ENCODE peak calls at places on chromosomes 11 and 22, in eight cellular contexts. One of them, this sample, is unnamed.

GRCh38 chr11:123475478-123475877 is 45.4 kb downstream of the GRAMD1B start:
- DNase-seq in kidney: no peak
- DNase-seq in CD8-positive, alpha-beta T cell: no peak
- DNase-seq in pancreas: no peak
- DNase-seq in vagina: no peak
- DNase-seq in neural progenitor cell: peak; percentile 69
- DNase-seq in SK-N-SH: peak; percentile 26
- DNase-seq in body of pancreas: no peak
- DNase-seq in this sample: no peak

GRCh38 chr11:127470485-127470884 is 469.9 kb upstream of the KIRREL3 start:
- DNase-seq in CD8-positive, alpha-beta T cell: no peak
- DNase-seq in SK-N-SH: peak; percentile 17
- DNase-seq in neural progenitor cell: peak; percentile 33
- DNase-seq in kidney: no peak
- DNase-seq in pancreas: no peak
- DNase-seq in vagina: no peak
- DNase-seq in body of pancreas: peak; percentile 23
- DNase-seq in this sample: no peak

GRCh38 chr11:69599502-69599901 is 41.5 kb upstream of the CCND1 start:
- DNase-seq in pancreas: no peak
- DNase-seq in neural progenitor cell: peak; percentile 58
- DNase-seq in kidney: no peak
- DNase-seq in vagina: no peak
- DNase-seq in body of pancreas: no peak
- DNase-seq in CD8-positive, alpha-beta T cell: no peak
- DNase-seq in SK-N-SH: no peak
- DNase-seq in this sample: no peak

GRCh38 chr22:47020157-47020556 is 257.7 kb downstream of the TBC1D22A start:
- DNase-seq in CD8-positive, alpha-beta T cell: no peak
- DNase-seq in SK-N-SH: no peak
- DNase-seq in vagina: no peak
- DNase-seq in neural progenitor cell: no peak
- DNase-seq in kidney: no peak
- DNase-seq in body of pancreas: no peak
- DNase-seq in pancreas: no peak
- DNase-seq in this sample: no peak

GRCh38 chr11:128731041-128731663 is 37.3 kb downstream of the FLI1 start:
- DNase-seq in pancreas: no peak
- DNase-seq in neural progenitor cell: no peak
- DNase-seq in vagina: no peak
- DNase-seq in kidney: no peak
- DNase-seq in body of pancreas: no peak
- DNase-seq in SK-N-SH: no peak
- DNase-seq in CD8-positive, alpha-beta T cell: no peak
- DNase-seq in this sample: no peak

GRCh38 chr11:7890417-7891179 is 40.5 kb downstream of the OR10A6 start:
- DNase-seq in kidney: no peak
- DNase-seq in CD8-positive, alpha-beta T cell: no peak
- DNase-seq in body of pancreas: no peak
- DNase-seq in neural progenitor cell: peak; percentile 11
- DNase-seq in vagina: no peak
- DNase-seq in SK-N-SH: no peak
- DNase-seq in pancreas: no peak
- DNase-seq in this sample: no peak

GRCh38 chr11:86803641-86804040 is 3.3 kb downstream of the PRSS23 start:
- DNase-seq in CD8-positive, alpha-beta T cell: no peak
- DNase-seq in body of pancreas: no peak
- DNase-seq in pancreas: no peak
- DNase-seq in kidney: no peak
- DNase-seq in SK-N-SH: no peak
- DNase-seq in neural progenitor cell: no peak
- DNase-seq in vagina: no peak
- DNase-seq in this sample: no peak

GRCh38 chr22:27220349-27220748 is 563.0 kb downstream of the MIAT start:
- DNase-seq in kidney: no peak
- DNase-seq in CD8-positive, alpha-beta T cell: no peak
- DNase-seq in neural progenitor cell: no peak
- DNase-seq in SK-N-SH: no peak
- DNase-seq in vagina: no peak
- DNase-seq in body of pancreas: no peak
- DNase-seq in pancreas: no peak
- DNase-seq in this sample: no peak

GRCh38 chr11:122523841-122524531 is 131.5 kb upstream of the UBASH3B start:
- DNase-seq in SK-N-SH: peak; percentile 43
- DNase-seq in vagina: no peak
- DNase-seq in neural progenitor cell: peak; percentile 22
- DNase-seq in pancreas: no peak
- DNase-seq in kidney: peak; percentile 75
- DNase-seq in CD8-positive, alpha-beta T cell: no peak
- DNase-seq in body of pancreas: no peak
- DNase-seq in this sample: no peak

GRCh38 chr22:36369922-36370781 is 17.6 kb downstream of the MYH9 start:
- DNase-seq in pancreas: no peak
- DNase-seq in vagina: no peak
- DNase-seq in kidney: no peak
- DNase-seq in neural progenitor cell: peak; percentile 70
- DNase-seq in CD8-positive, alpha-beta T cell: no peak
- DNase-seq in body of pancreas: peak; percentile 81
- DNase-seq in SK-N-SH: no peak
- DNase-seq in this sample: peak; percentile 68
- H3K27ac ChIP-seq in pancreas: peak overlapping the region; percentile 75
- H3K27ac ChIP-seq in vagina: peak overlapping the region; percentile 93
- H3K27ac ChIP-seq in kidney: peak overlapping the region; percentile 88
- H3K27ac ChIP-seq in neural progenitor cell: peak overlapping the region; percentile 87
- H3K27ac ChIP-seq in CD8-positive, alpha-beta T cell: peak overlapping the region; percentile 55
- H3K27ac ChIP-seq in body of pancreas: peak overlapping the region; percentile 88
- H3K27ac ChIP-seq in SK-N-SH: peak overlapping the region; percentile 84
- H3K27ac ChIP-seq in this sample: peak overlapping the region; percentile 95

DNA sequence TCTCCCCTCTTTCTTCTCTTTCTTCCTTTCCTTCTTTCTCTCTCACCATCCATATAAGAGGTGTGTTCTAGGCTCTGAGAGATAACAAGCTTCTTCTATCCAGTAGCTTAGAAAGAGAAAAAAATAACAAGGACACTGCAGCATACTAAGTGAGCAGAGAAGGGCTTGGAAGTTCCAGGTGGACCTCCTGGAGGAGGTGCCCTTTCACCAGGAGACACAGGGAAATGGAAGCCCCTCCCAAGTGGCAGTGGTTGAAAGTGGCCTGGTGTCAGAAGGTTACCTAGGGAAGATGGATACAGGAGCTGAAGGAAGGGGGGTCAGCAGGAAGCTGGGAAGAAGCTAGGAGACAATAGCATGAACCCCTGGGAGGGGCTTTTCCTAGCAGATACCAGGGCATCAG is 5.5 kb downstream of the DCHS1 start:
- DNase-seq in SK-N-SH: no peak
- DNase-seq in neural progenitor cell: no peak
- DNase-seq in vagina: no peak
- DNase-seq in CD8-positive, alpha-beta T cell: no peak
- DNase-seq in pancreas: no peak
- DNase-seq in body of pancreas: no peak
- DNase-seq in kidney: no peak
- DNase-seq in this sample: no peak
- H3K4me1 ChIP-seq in SK-N-SH: peaks cover 62% of the 10 kb centered on the region
- H3K4me1 ChIP-seq in neural progenitor cell: peaks cover 10% of the 10 kb centered on the region
- H3K4me1 ChIP-seq in vagina: peaks cover 40% of the 10 kb centered on the region
- H3K4me1 ChIP-seq in CD8-positive, alpha-beta T cell: peaks cover 78% of the 10 kb centered on the region
- H3K4me1 ChIP-seq in pancreas: no peaks in the 10 kb centered on the region
- H3K4me1 ChIP-seq in body of pancreas: peaks cover 11% of the 10 kb centered on the region
- H3K4me1 ChIP-seq in kidney: peaks cover 18% of the 10 kb centered on the region
- H3K4me1 ChIP-seq in this sample: peaks cover 27% of the 10 kb centered on the region

GRCh38 chr22:24002272-24002671 is 3.0 kb downstream of the GSTT4 start:
- DNase-seq in body of pancreas: no peak
- DNase-seq in vagina: no peak
- DNase-seq in SK-N-SH: no peak
- DNase-seq in neural progenitor cell: no peak
- DNase-seq in CD8-positive, alpha-beta T cell: no peak
- DNase-seq in kidney: no peak
- DNase-seq in pancreas: no peak
- DNase-seq in this sample: no peak

GRCh38 chr22:24005201-24005600 is at the start of gene GSTT4:
- DNase-seq in vagina: no peak
- DNase-seq in neural progenitor cell: no peak
- DNase-seq in body of pancreas: peak; percentile 47
- DNase-seq in CD8-positive, alpha-beta T cell: no peak
- DNase-seq in kidney: no peak
- DNase-seq in SK-N-SH: no peak
- DNase-seq in pancreas: peak; percentile 70
- DNase-seq in this sample: peak; percentile 87

GRCh38 chr22:24003887-24004286 is 1.4 kb downstream of the GSTT4 start:
- DNase-seq in CD8-positive, alpha-beta T cell: no peak
- DNase-seq in neural progenitor cell: no peak
- DNase-seq in body of pancreas: no peak
- DNase-seq in SK-N-SH: no peak
- DNase-seq in kidney: no peak
- DNase-seq in pancreas: no peak
- DNase-seq in vagina: no peak
- DNase-seq in this sample: no peak

GRCh38 chr22:24002849-24003248 is 2.4 kb downstream of the GSTT4 start:
- DNase-seq in body of pancreas: no peak
- DNase-seq in kidney: no peak
- DNase-seq in neural progenitor cell: no peak
- DNase-seq in vagina: no peak
- DNase-seq in pancreas: no peak
- DNase-seq in SK-N-SH: no peak
- DNase-seq in CD8-positive, alpha-beta T cell: no peak
- DNase-seq in this sample: no peak

DNA sequence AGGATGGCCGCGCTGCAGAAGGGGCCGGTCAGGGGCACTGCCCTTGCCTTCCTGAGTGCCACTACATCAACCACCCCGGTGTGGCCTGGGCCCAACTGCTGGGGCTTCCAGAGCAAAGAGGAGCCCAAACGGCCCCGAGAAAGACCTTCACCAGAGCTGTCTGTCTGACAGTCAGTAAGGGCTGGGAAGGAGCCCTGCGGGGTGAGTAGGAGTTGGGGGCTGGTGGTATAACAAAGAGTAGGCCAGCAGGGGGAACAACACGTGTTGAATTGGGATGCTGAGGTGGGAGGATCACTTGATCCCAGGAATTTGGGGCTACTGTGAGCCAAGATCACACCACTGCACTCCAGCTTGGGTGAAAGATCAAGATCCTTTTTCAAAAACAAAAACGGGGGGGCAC is 3.9 kb downstream of the GSTT4 start:
- DNase-seq in CD8-positive, alpha-beta T cell: no peak
- DNase-seq in SK-N-SH: peak; percentile 20
- DNase-seq in pancreas: no peak
- DNase-seq in neural progenitor cell: peak; percentile 53
- DNase-seq in kidney: no peak
- DNase-seq in vagina: no peak
- DNase-seq in body of pancreas: no peak
- DNase-seq in this sample: no peak
- TF ChIP-seq CTCF in CD8-positive, alpha-beta T cell: no peak
- TF ChIP-seq CTCF in SK-N-SH: no peak
- TF ChIP-seq CTCF in pancreas: no peak
- TF ChIP-seq CTCF in neural progenitor cell: peak; percentile 11
- TF ChIP-seq CTCF in kidney: no peak
- TF ChIP-seq CTCF in vagina: no peak
- TF ChIP-seq CTCF in body of pancreas: no peak
- TF ChIP-seq CTCF in this sample: no peak

GRCh38 chr11:62716206-62716605 is 8.7 kb downstream of the GNG3 start:
- DNase-seq in pancreas: no peak
- DNase-seq in kidney: no peak
- DNase-seq in body of pancreas: no peak
- DNase-seq in CD8-positive, alpha-beta T cell: no peak
- DNase-seq in SK-N-SH: no peak
- DNase-seq in neural progenitor cell: no peak
- DNase-seq in vagina: no peak
- DNase-seq in this sample: no peak
- H3K27ac ChIP-seq in pancreas: peak overlapping the region; percentile 23
- H3K27ac ChIP-seq in kidney: no peak overlapping the region
- H3K27ac ChIP-seq in body of pancreas: peak overlapping the region; percentile 30
- H3K27ac ChIP-seq in CD8-positive, alpha-beta T cell: no peak overlapping the region
- H3K27ac ChIP-seq in SK-N-SH: no peak overlapping the region
- H3K27ac ChIP-seq in neural progenitor cell: peak overlapping the region; percentile 53
- H3K27ac ChIP-seq in vagina: no peak overlapping the region
- H3K27ac ChIP-seq in this sample: no peak overlapping the region

DNA sequence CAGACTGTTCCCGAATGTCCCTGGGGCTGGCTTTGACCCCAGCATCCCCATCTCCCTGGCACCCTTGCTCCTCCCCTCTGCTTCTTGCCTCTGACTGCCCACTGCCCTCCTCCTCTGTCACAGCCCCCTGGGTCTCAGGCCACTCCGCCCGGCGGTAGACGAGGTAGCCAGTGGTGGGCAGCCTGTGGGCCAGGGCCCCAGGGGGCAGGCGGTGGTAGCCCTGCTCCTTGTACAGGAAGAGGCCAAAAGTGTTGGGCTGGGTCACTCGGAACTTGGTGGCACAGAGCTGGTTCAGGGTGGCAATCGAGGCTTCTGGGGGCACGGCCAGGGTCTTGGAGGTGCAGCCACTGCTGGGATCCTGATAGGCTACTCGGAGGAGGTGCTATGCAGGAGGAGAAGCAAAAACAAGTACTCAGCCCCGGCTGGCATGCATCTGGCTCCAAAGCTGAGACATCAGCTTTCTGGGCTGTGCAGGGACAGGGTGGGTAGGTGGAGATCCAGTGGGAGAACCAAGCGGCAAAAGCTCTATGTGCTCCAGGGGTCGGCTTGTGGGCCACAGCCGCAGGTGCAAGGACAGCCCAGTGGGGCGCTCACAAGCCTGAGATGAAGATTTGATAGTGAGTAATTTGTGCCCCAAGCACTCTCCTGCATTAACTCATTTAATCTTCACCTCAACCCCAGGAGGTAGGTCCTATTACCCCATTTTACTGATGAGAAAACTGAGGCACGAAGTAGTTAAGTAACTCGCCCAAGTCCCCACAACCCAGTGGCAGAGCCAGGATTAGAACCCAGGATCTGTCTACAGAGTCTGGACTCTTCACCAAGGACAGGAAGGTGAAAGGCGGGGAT is 3.6 kb downstream of the RIN1 start:
- DNase-seq in SK-N-SH: peak; percentile 12
- DNase-seq in vagina: no peak
- DNase-seq in CD8-positive, alpha-beta T cell: no peak
- DNase-seq in neural progenitor cell: no peak
- DNase-seq in pancreas: peak; percentile 70
- DNase-seq in kidney: peak; percentile 45
- DNase-seq in body of pancreas: no peak
- DNase-seq in this sample: no peak
- H3K4me1 ChIP-seq in SK-N-SH: peaks cover 41% of the 10 kb centered on the region
- H3K4me1 ChIP-seq in vagina: peaks cover 50% of the 10 kb centered on the region
- H3K4me1 ChIP-seq in CD8-positive, alpha-beta T cell: peaks cover 41% of the 10 kb centered on the region
- H3K4me1 ChIP-seq in neural progenitor cell: peaks cover 15% of the 10 kb centered on the region
- H3K4me1 ChIP-seq in pancreas: peaks cover 10% of the 10 kb centered on the region
- H3K4me1 ChIP-seq in kidney: peaks cover 20% of the 10 kb centered on the region
- H3K4me1 ChIP-seq in body of pancreas: peaks cover 40% of the 10 kb centered on the region
- H3K4me1 ChIP-seq in this sample: peaks cover 34% of the 10 kb centered on the region